ENCODE peak calls at places on chromosomes 2 and 18, in four cellular contexts. Q is A549, T is heart right ventricle, P is gastrocnemius medialis. H is an unnamed sample.

GRCh38 chr2:207012461-207012860 is 73.1 kb downstream of the CPO start:
- DNase-seq in Q (no peak), T (no peak), P (no peak), H (no peak)

GRCh38 chr18:28588884-28589549 is 412.1 kb upstream of the CDH2 start:
- DNase-seq in Q (no peak), T (no peak), P (no peak), H (no peak)

GRCh38 chr2:230128943-230129342 is 60.2 kb upstream of the SLC16A14 start:
- DNase-seq in Q (no peak), T (peak; percentile 11), P (no peak), H (no peak)

GRCh38 chr2:10533811-10534321 is 85.7 kb upstream of the ODC1 start:
- DNase-seq in Q (no peak), T (no peak), P (no peak), H (no peak)

GRCh38 chr2:624096-624495 is 53.1 kb downstream of the TMEM18 start:
- DNase-seq in Q (no peak), T (no peak), P (no peak), H (no peak)

GRCh38 chr18:49841236-49842217 is 28.2 kb upstream of the ACAA2 start:
- DNase-seq in Q (no peak), T (no peak), P (no peak), H (no peak)

GRCh38 chr2:217367464-217367863 is 507.6 kb upstream of the TNP1 start:
- DNase-seq in Q (peak; percentile 28), T (no peak), P (no peak), H (no peak)

GRCh38 chr2:29811378-29811777 is 110.0 kb downstream of the ALK start:
- DNase-seq in Q (no peak), T (no peak), P (no peak), H (no peak)

GRCh38 chr2:109675666-109676345 is 61.6 kb downstream of the SOWAHC start:
- DNase-seq in Q (no peak), T (no peak), P (no peak), H (no peak)

GRCh38 chr2:177984739-177985138 is 87.8 kb downstream of the PDE11A start:
- DNase-seq in Q (no peak), T (no peak), P (no peak), H (no peak)

GRCh38 chr18:13660510-13660909 is 65.8 kb downstream of the FAM210A start:
- DNase-seq in Q (no peak), T (peak; percentile 34), P (no peak), H (no peak)

GRCh38 chr2:96747061-96747460 is 7.2 kb upstream of the LMAN2L start:
- DNase-seq in Q (no peak), T (no peak), P (no peak), H (no peak)

GRCh38 chr2:60028819-60029218 is 524.6 kb downstream of the BCL11A start:
- DNase-seq in Q (no peak), T (no peak), P (no peak), H (no peak)

GRCh38 chr2:102397167-102397566 is 25.8 kb upstream of the IL18RAP start:
- DNase-seq in Q (no peak), T (no peak), P (no peak), H (no peak)

GRCh38 chr18:22542400-22542835 is 124.7 kb upstream of the CTAGE1 start:
- DNase-seq in Q (no peak), T (no peak), P (no peak), H (no peak)

GRCh38 chr2:36748166-36748565 is 51.7 kb downstream of the VIT start:
- DNase-seq in Q (no peak), T (no peak), P (no peak), H (no peak)

GRCh38 chr2:105582952-105583660 is 161.6 kb upstream of the NCK2 start:
- DNase-seq in Q (no peak), T (no peak), P (no peak), H (no peak)

GRCh38 chr18:33440011-33440383 is 524 bp downstream of the CCDC178 start:
- DNase-seq in Q (peak; percentile 48), T (peak; percentile 8), P (no peak), H (peak; percentile 40)

GRCh38 chr2:43012966-43013365 is 213.4 kb downstream of the ZFP36L2 start:
- DNase-seq in Q (no peak), T (no peak), P (no peak), H (no peak)

GRCh38 chr18:44818148-44818547 is 137.5 kb downstream of the SETBP1 start:
- DNase-seq in Q (no peak), T (no peak), P (no peak), H (no peak)

GRCh38 chr18:76999077-76999476 is 133.5 kb downstream of the MBP start:
- DNase-seq in Q (no peak), T (no peak), P (no peak), H (no peak)

GRCh38 chr2:55224761-55225261 is 7.3 kb downstream of the CLHC1 start:
- DNase-seq in Q (peak; percentile 37), T (no peak), P (no peak), H (no peak)

GRCh38 chr2:105294844-105295481 is 34.6 kb downstream of the TGFBRAP1 start:
- DNase-seq in Q (peak; percentile 66), T (peak; percentile 42), P (no peak), H (peak; percentile 61)

GRCh38 chr2:203875471-203875870 is 7.9 kb downstream of the CTLA4 start:
- DNase-seq in Q (no peak), T (no peak), P (no peak), H (no peak)

GRCh38 chr2:48483916-48484315 is 46.0 kb upstream of the STON1 start:
- DNase-seq in Q (no peak), T (no peak), P (no peak), H (no peak)

GRCh38 chr18:5106730-5107129 is 90.3 kb downstream of the AKAIN1 start:
- DNase-seq in Q (peak; percentile 0), T (no peak), P (no peak), H (no peak)

GRCh38 chr2:219451626-219452360 is 17.1 kb downstream of the SPEG start:
- DNase-seq in Q (no peak), T (peak; percentile 69), P (peak; percentile 37), H (no peak)

GRCh38 chr2:7966032-7966431 is 715.8 kb upstream of the ID2 start:
- DNase-seq in Q (no peak), T (no peak), P (no peak), H (no peak)

GRCh38 chr2:188142636-188143035 is 149.0 kb upstream of the GULP1 start:
- DNase-seq in Q (peak; percentile 41), T (no peak), P (no peak), H (no peak)

GRCh38 chr2:15811367-15811766 is 129.0 kb upstream of the MYCN start:
- DNase-seq in Q (no peak), T (no peak), P (no peak), H (no peak)

GRCh38 chr2:40038646-40039045 is 259.6 kb upstream of the THUMPD2 start:
- DNase-seq in Q (no peak), T (no peak), P (no peak), H (no peak)

GRCh38 chr2:144230452-144231085 is 289.4 kb downstream of the ZEB2 start:
- DNase-seq in Q (peak; percentile 23), T (no peak), P (no peak), H (no peak)

GRCh38 chr2:59701271-59701994 is 852.0 kb downstream of the BCL11A start:
- DNase-seq in Q (no peak), T (no peak), P (no peak), H (no peak)

GRCh38 chr2:78977661-78978145 is 47.8 kb upstream of the REG3G start:
- DNase-seq in Q (no peak), T (no peak), P (no peak), H (peak; percentile 50)

GRCh38 chr2:203840816-203841215 is 26.8 kb upstream of the CTLA4 start:
- DNase-seq in Q (no peak), T (no peak), P (no peak), H (no peak)

DNA sequence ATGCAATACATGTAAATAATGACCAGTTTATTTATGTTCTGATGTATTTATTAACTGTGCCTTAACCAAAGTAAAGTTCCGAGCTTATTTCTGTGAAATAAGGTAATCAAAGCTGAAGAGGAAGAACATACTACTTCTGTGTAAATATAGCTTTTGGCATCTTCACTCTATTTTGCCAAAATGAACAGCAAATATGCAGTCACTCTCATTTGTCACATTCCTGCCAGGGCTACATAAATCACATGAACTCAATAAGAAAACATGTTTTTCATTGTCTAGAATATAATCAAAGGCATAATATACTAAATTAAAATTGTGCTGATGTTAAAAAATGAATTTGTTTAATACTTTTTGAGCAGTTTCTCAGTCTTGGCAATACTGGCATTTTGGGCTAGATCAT is 41.8 kb downstream of the CWC22 start:
- DNase-seq in Q (no peak), T (no peak), P (no peak), H (no peak)
- TF ChIP-seq CTCF in Q (no peak), T (no peak), P (no peak), H (no peak)

GRCh38 chr2:238963164-238963969 is 115.5 kb downstream of the TWIST2 start:
- DNase-seq in Q (no peak), T (no peak), P (no peak), H (no peak)
- TF ChIP-seq CTCF in Q (no peak), T (no peak), P (no peak), H (no peak)

DNA sequence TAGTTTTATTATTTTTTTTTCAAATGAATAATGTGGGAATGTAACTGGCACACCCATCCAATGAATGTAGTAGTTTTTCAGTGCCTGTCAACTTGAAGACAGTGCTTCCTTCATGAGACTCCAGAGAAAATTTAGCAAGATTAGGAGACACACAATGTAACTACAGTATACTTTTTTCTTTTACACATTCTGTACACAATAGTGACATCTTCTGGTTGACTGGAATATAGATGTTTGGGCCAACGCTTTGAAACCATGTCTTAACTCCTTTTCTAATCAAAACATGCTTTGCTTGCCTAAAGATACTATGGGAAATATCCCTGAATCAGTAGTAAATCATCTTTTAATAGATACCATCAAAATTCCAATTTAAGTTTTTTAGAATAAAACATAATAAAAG is 229.5 kb upstream of the ZC3H15 start:
- DNase-seq in Q (peak; percentile 50), T (no peak), P (no peak), H (peak; percentile 17)
- TF ChIP-seq CTCF in Q (peak; percentile 70), T (peak; percentile 65), P (peak; percentile 29), H (no peak)

GRCh38 chr2:12167525-12168317 is 421.3 kb downstream of the LPIN1 start:
- DNase-seq in Q (no peak), T (peak; percentile 26), P (no peak), H (no peak)
- TF ChIP-seq CTCF in Q (no peak), T (peak; percentile 59), P (peak; percentile 23), H (no peak)